ENCODE peak calls at places on chromosome 9, in nine cellular contexts. One of them, this sample, is unnamed.

GRCh38 chr9:135608294-135608998 is 30.9 kb downstream of the GLT6D1 start:
- DNase-seq in aorta: no peak
- DNase-seq in naive thymus-derived CD4-positive, alpha-beta T cell: no peak
- DNase-seq in brain microvascular endothelial cell: no peak
- DNase-seq in sigmoid colon: peak
- DNase-seq in IMR-90: no peak
- DNase-seq in transverse colon: no peak
- DNase-seq in SK-N-SH: peak
- DNase-seq in gastrocnemius medialis: no peak
- DNase-seq in this sample: no peak

GRCh38 chr9:122857810-122858209 is 29.4 kb upstream of the PDCL start:
- DNase-seq in aorta: no peak
- DNase-seq in gastrocnemius medialis: no peak
- DNase-seq in SK-N-SH: no peak
- DNase-seq in sigmoid colon: no peak
- DNase-seq in transverse colon: no peak
- DNase-seq in IMR-90: no peak
- DNase-seq in brain microvascular endothelial cell: no peak
- DNase-seq in naive thymus-derived CD4-positive, alpha-beta T cell: no peak
- DNase-seq in this sample: no peak

GRCh38 chr9:36416870-36417269 is 16.8 kb upstream of the RNF38 start:
- DNase-seq in aorta: no peak
- DNase-seq in brain microvascular endothelial cell: no peak
- DNase-seq in sigmoid colon: no peak
- DNase-seq in gastrocnemius medialis: no peak
- DNase-seq in naive thymus-derived CD4-positive, alpha-beta T cell: no peak
- DNase-seq in transverse colon: no peak
- DNase-seq in SK-N-SH: no peak
- DNase-seq in IMR-90: no peak
- DNase-seq in this sample: no peak

GRCh38 chr9:89954229-89954628 is 349.4 kb downstream of the GADD45G start:
- DNase-seq in IMR-90: no peak
- DNase-seq in brain microvascular endothelial cell: no peak
- DNase-seq in sigmoid colon: no peak
- DNase-seq in aorta: no peak
- DNase-seq in transverse colon: no peak
- DNase-seq in naive thymus-derived CD4-positive, alpha-beta T cell: no peak
- DNase-seq in gastrocnemius medialis: no peak
- DNase-seq in SK-N-SH: peak
- DNase-seq in this sample: no peak

GRCh38 chr9:109035684-109036423 is 22.6 kb upstream of the CTNNAL1 start:
- DNase-seq in aorta: no peak
- DNase-seq in sigmoid colon: no peak
- DNase-seq in transverse colon: no peak
- DNase-seq in brain microvascular endothelial cell: peak
- DNase-seq in gastrocnemius medialis: no peak
- DNase-seq in naive thymus-derived CD4-positive, alpha-beta T cell: no peak
- DNase-seq in SK-N-SH: no peak
- DNase-seq in IMR-90: peak
- DNase-seq in this sample: peak

GRCh38 chr9:102832814-102833213 is 162.3 kb upstream of the CYLC2 start:
- DNase-seq in SK-N-SH: no peak
- DNase-seq in gastrocnemius medialis: no peak
- DNase-seq in sigmoid colon: no peak
- DNase-seq in IMR-90: no peak
- DNase-seq in aorta: no peak
- DNase-seq in transverse colon: no peak
- DNase-seq in naive thymus-derived CD4-positive, alpha-beta T cell: no peak
- DNase-seq in brain microvascular endothelial cell: no peak
- DNase-seq in this sample: no peak

GRCh38 chr9:81592890-81593271 is 96.5 kb downstream of the TLE1 start:
- DNase-seq in transverse colon: peak
- DNase-seq in naive thymus-derived CD4-positive, alpha-beta T cell: no peak
- DNase-seq in sigmoid colon: peak
- DNase-seq in aorta: peak
- DNase-seq in brain microvascular endothelial cell: no peak
- DNase-seq in gastrocnemius medialis: peak
- DNase-seq in SK-N-SH: peak
- DNase-seq in IMR-90: no peak
- DNase-seq in this sample: peak

GRCh38 chr9:115923903-115924668 is 229.5 kb upstream of the PAPPA start:
- DNase-seq in aorta: no peak
- DNase-seq in gastrocnemius medialis: no peak
- DNase-seq in naive thymus-derived CD4-positive, alpha-beta T cell: no peak
- DNase-seq in sigmoid colon: no peak
- DNase-seq in SK-N-SH: no peak
- DNase-seq in IMR-90: peak
- DNase-seq in brain microvascular endothelial cell: peak
- DNase-seq in transverse colon: peak
- DNase-seq in this sample: no peak

GRCh38 chr9:7668541-7668940 is 131.0 kb downstream of the DMAC1 start:
- DNase-seq in gastrocnemius medialis: no peak
- DNase-seq in SK-N-SH: no peak
- DNase-seq in aorta: no peak
- DNase-seq in IMR-90: no peak
- DNase-seq in transverse colon: no peak
- DNase-seq in brain microvascular endothelial cell: no peak
- DNase-seq in sigmoid colon: no peak
- DNase-seq in naive thymus-derived CD4-positive, alpha-beta T cell: no peak
- DNase-seq in this sample: no peak

GRCh38 chr9:13805566-13805965 is 508.4 kb downstream of the NFIB start:
- DNase-seq in brain microvascular endothelial cell: no peak
- DNase-seq in SK-N-SH: no peak
- DNase-seq in aorta: no peak
- DNase-seq in naive thymus-derived CD4-positive, alpha-beta T cell: no peak
- DNase-seq in IMR-90: peak
- DNase-seq in gastrocnemius medialis: no peak
- DNase-seq in transverse colon: no peak
- DNase-seq in sigmoid colon: no peak
- DNase-seq in this sample: no peak

GRCh38 chr9:85479305-85479704 is 262.4 kb downstream of the AGTPBP1 start:
- DNase-seq in naive thymus-derived CD4-positive, alpha-beta T cell: no peak
- DNase-seq in brain microvascular endothelial cell: no peak
- DNase-seq in gastrocnemius medialis: no peak
- DNase-seq in sigmoid colon: no peak
- DNase-seq in transverse colon: no peak
- DNase-seq in IMR-90: no peak
- DNase-seq in SK-N-SH: no peak
- DNase-seq in aorta: no peak
- DNase-seq in this sample: no peak
- H3K27ac ChIP-seq in naive thymus-derived CD4-positive, alpha-beta T cell: no peak
- H3K27ac ChIP-seq in brain microvascular endothelial cell: no peak
- H3K27ac ChIP-seq in gastrocnemius medialis: no peak
- H3K27ac ChIP-seq in sigmoid colon: no peak
- H3K27ac ChIP-seq in transverse colon: no peak
- H3K27ac ChIP-seq in IMR-90: no peak
- H3K27ac ChIP-seq in SK-N-SH: no peak
- H3K27ac ChIP-seq in aorta: no peak
- H3K27ac ChIP-seq in this sample: no peak

GRCh38 chr9:78397045-78397843 is 100.3 kb downstream of the PSAT1 start:
- DNase-seq in IMR-90: no peak
- DNase-seq in brain microvascular endothelial cell: no peak
- DNase-seq in sigmoid colon: no peak
- DNase-seq in naive thymus-derived CD4-positive, alpha-beta T cell: no peak
- DNase-seq in aorta: no peak
- DNase-seq in SK-N-SH: peak
- DNase-seq in gastrocnemius medialis: no peak
- DNase-seq in transverse colon: no peak
- DNase-seq in this sample: peak

GRCh38 chr9:78396087-78396486 is 99.2 kb downstream of the PSAT1 start:
- DNase-seq in gastrocnemius medialis: no peak
- DNase-seq in IMR-90: no peak
- DNase-seq in sigmoid colon: no peak
- DNase-seq in transverse colon: no peak
- DNase-seq in SK-N-SH: no peak
- DNase-seq in aorta: no peak
- DNase-seq in brain microvascular endothelial cell: no peak
- DNase-seq in naive thymus-derived CD4-positive, alpha-beta T cell: no peak
- DNase-seq in this sample: no peak

GRCh38 chr9:78393932-78394331 is 97.0 kb downstream of the PSAT1 start:
- DNase-seq in IMR-90: no peak
- DNase-seq in sigmoid colon: no peak
- DNase-seq in aorta: no peak
- DNase-seq in brain microvascular endothelial cell: no peak
- DNase-seq in naive thymus-derived CD4-positive, alpha-beta T cell: no peak
- DNase-seq in SK-N-SH: no peak
- DNase-seq in gastrocnemius medialis: no peak
- DNase-seq in transverse colon: no peak
- DNase-seq in this sample: no peak

GRCh38 chr9:78400496-78400895 is 103.6 kb downstream of the PSAT1 start:
- DNase-seq in SK-N-SH: no peak
- DNase-seq in naive thymus-derived CD4-positive, alpha-beta T cell: no peak
- DNase-seq in gastrocnemius medialis: no peak
- DNase-seq in transverse colon: no peak
- DNase-seq in IMR-90: no peak
- DNase-seq in aorta: no peak
- DNase-seq in brain microvascular endothelial cell: no peak
- DNase-seq in sigmoid colon: no peak
- DNase-seq in this sample: no peak

DNA sequence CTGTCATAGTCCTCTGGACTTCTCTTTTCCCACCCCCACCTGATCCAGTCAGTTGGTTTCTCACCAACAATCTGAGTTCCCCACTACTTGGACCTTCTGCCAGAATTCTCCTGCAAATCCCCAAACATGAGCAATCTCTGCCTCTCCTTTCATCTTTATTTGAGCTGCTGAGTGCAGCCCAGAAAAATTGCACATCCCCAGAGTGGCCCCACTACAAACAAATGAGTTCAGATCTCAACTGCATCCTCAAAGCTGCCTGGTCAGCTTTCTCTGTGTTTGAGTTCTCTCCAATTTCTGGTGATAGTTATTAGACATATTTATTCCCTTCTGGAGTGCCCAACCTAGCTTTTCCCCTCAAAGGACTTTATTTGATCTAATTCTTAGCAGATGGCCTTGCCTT is 102.2 kb downstream of the PSAT1 start:
- DNase-seq in gastrocnemius medialis: no peak
- DNase-seq in sigmoid colon: no peak
- DNase-seq in aorta: no peak
- DNase-seq in transverse colon: no peak
- DNase-seq in brain microvascular endothelial cell: no peak
- DNase-seq in naive thymus-derived CD4-positive, alpha-beta T cell: no peak
- DNase-seq in SK-N-SH: no peak
- DNase-seq in IMR-90: no peak
- DNase-seq in this sample: no peak
- H3K4me3 ChIP-seq in gastrocnemius medialis: no peak
- H3K4me3 ChIP-seq in sigmoid colon: no peak
- H3K4me3 ChIP-seq in aorta: no peak
- H3K4me3 ChIP-seq in transverse colon: no peak
- H3K4me3 ChIP-seq in brain microvascular endothelial cell: no peak
- H3K4me3 ChIP-seq in naive thymus-derived CD4-positive, alpha-beta T cell: no peak
- H3K4me3 ChIP-seq in SK-N-SH: no peak
- H3K4me3 ChIP-seq in IMR-90: no peak
- H3K4me3 ChIP-seq in this sample: no peak

GRCh38 chr9:87864915-87865314 is 17.8 kb upstream of the SPATA31E1 start:
- DNase-seq in sigmoid colon: no peak
- DNase-seq in gastrocnemius medialis: no peak
- DNase-seq in brain microvascular endothelial cell: no peak
- DNase-seq in IMR-90: no peak
- DNase-seq in SK-N-SH: no peak
- DNase-seq in transverse colon: no peak
- DNase-seq in naive thymus-derived CD4-positive, alpha-beta T cell: no peak
- DNase-seq in aorta: no peak
- DNase-seq in this sample: no peak

GRCh38 chr9:87863882-87864465 is 18.7 kb upstream of the SPATA31E1 start:
- DNase-seq in gastrocnemius medialis: no peak
- DNase-seq in IMR-90: no peak
- DNase-seq in naive thymus-derived CD4-positive, alpha-beta T cell: no peak
- DNase-seq in SK-N-SH: no peak
- DNase-seq in aorta: no peak
- DNase-seq in sigmoid colon: no peak
- DNase-seq in transverse colon: no peak
- DNase-seq in brain microvascular endothelial cell: no peak
- DNase-seq in this sample: no peak

GRCh38 chr9:87859786-87860185 is 22.9 kb upstream of the SPATA31E1 start:
- DNase-seq in SK-N-SH: no peak
- DNase-seq in sigmoid colon: no peak
- DNase-seq in naive thymus-derived CD4-positive, alpha-beta T cell: no peak
- DNase-seq in brain microvascular endothelial cell: no peak
- DNase-seq in transverse colon: no peak
- DNase-seq in IMR-90: no peak
- DNase-seq in gastrocnemius medialis: no peak
- DNase-seq in aorta: no peak
- DNase-seq in this sample: no peak

GRCh38 chr9:87861332-87861731 is 21.3 kb upstream of the SPATA31E1 start:
- DNase-seq in brain microvascular endothelial cell: no peak
- DNase-seq in SK-N-SH: no peak
- DNase-seq in gastrocnemius medialis: no peak
- DNase-seq in transverse colon: no peak
- DNase-seq in sigmoid colon: no peak
- DNase-seq in IMR-90: no peak
- DNase-seq in aorta: no peak
- DNase-seq in naive thymus-derived CD4-positive, alpha-beta T cell: no peak
- DNase-seq in this sample: no peak

GRCh38 chr9:87862536-87863268 is 20.0 kb upstream of the SPATA31E1 start:
- DNase-seq in transverse colon: no peak
- DNase-seq in aorta: no peak
- DNase-seq in SK-N-SH: no peak
- DNase-seq in IMR-90: peak
- DNase-seq in brain microvascular endothelial cell: peak
- DNase-seq in sigmoid colon: no peak
- DNase-seq in gastrocnemius medialis: no peak
- DNase-seq in naive thymus-derived CD4-positive, alpha-beta T cell: no peak
- DNase-seq in this sample: no peak
- H3K27ac ChIP-seq in transverse colon: no peak
- H3K27ac ChIP-seq in aorta: no peak
- H3K27ac ChIP-seq in SK-N-SH: no peak
- H3K27ac ChIP-seq in IMR-90: peak
- H3K27ac ChIP-seq in brain microvascular endothelial cell: no peak
- H3K27ac ChIP-seq in sigmoid colon: no peak
- H3K27ac ChIP-seq in gastrocnemius medialis: no peak
- H3K27ac ChIP-seq in naive thymus-derived CD4-positive, alpha-beta T cell: no peak
- H3K27ac ChIP-seq in this sample: no peak

GRCh38 chr9:133533878-133534277 is 626 bp upstream of the ADAMTSL2 start:
- DNase-seq in gastrocnemius medialis: no peak
- DNase-seq in transverse colon: no peak
- DNase-seq in IMR-90: no peak
- DNase-seq in naive thymus-derived CD4-positive, alpha-beta T cell: no peak
- DNase-seq in sigmoid colon: no peak
- DNase-seq in aorta: no peak
- DNase-seq in SK-N-SH: peak
- DNase-seq in brain microvascular endothelial cell: no peak
- DNase-seq in this sample: no peak

GRCh38 chr9:133536536-133536935 is 2.0 kb downstream of the ADAMTSL2 start:
- DNase-seq in naive thymus-derived CD4-positive, alpha-beta T cell: no peak
- DNase-seq in aorta: no peak
- DNase-seq in SK-N-SH: no peak
- DNase-seq in IMR-90: no peak
- DNase-seq in sigmoid colon: no peak
- DNase-seq in brain microvascular endothelial cell: no peak
- DNase-seq in transverse colon: no peak
- DNase-seq in gastrocnemius medialis: no peak
- DNase-seq in this sample: no peak

GRCh38 chr9:133534346-133535284 is at the start of gene ADAMTSL2:
- DNase-seq in brain microvascular endothelial cell: no peak
- DNase-seq in gastrocnemius medialis: no peak
- DNase-seq in SK-N-SH: peak
- DNase-seq in sigmoid colon: peak
- DNase-seq in naive thymus-derived CD4-positive, alpha-beta T cell: peak
- DNase-seq in aorta: peak
- DNase-seq in transverse colon: peak
- DNase-seq in IMR-90: peak
- DNase-seq in this sample: peak

GRCh38 chr9:133536080-133536479 is 1.6 kb downstream of the ADAMTSL2 start:
- DNase-seq in gastrocnemius medialis: no peak
- DNase-seq in naive thymus-derived CD4-positive, alpha-beta T cell: no peak
- DNase-seq in sigmoid colon: no peak
- DNase-seq in transverse colon: no peak
- DNase-seq in SK-N-SH: no peak
- DNase-seq in aorta: no peak
- DNase-seq in IMR-90: no peak
- DNase-seq in brain microvascular endothelial cell: no peak
- DNase-seq in this sample: no peak

GRCh38 chr9:133535285-133535877 is 877 bp downstream of the ADAMTSL2 start:
- DNase-seq in transverse colon: no peak
- DNase-seq in aorta: no peak
- DNase-seq in brain microvascular endothelial cell: no peak
- DNase-seq in SK-N-SH: no peak
- DNase-seq in naive thymus-derived CD4-positive, alpha-beta T cell: no peak
- DNase-seq in gastrocnemius medialis: no peak
- DNase-seq in IMR-90: no peak
- DNase-seq in sigmoid colon: no peak
- DNase-seq in this sample: no peak
- H3K4me3 ChIP-seq in transverse colon: no peak
- H3K4me3 ChIP-seq in aorta: no peak
- H3K4me3 ChIP-seq in brain microvascular endothelial cell: no peak
- H3K4me3 ChIP-seq in SK-N-SH: peak
- H3K4me3 ChIP-seq in naive thymus-derived CD4-positive, alpha-beta T cell: no peak
- H3K4me3 ChIP-seq in gastrocnemius medialis: peak
- H3K4me3 ChIP-seq in IMR-90: no peak
- H3K4me3 ChIP-seq in sigmoid colon: peak
- H3K4me3 ChIP-seq in this sample: no peak

This sample was measured in A673.